ENCODE peak calls at places on chromosome 4, in nine cellular contexts. M, A, D, H, S, K, W, E and U are unnamed samples.
A peak's percentile ranks its signal among the peaks of the same experiment; 100 is the strongest.

GRCh38 chr4:22692736-22693135 is at the start of gene GBA3:
- DNase-seq in A (no peak), H (no peak), M (no peak), S (no peak), W (no peak), D (no peak), K (no peak), E (no peak), U (no peak)

GRCh38 chr4:109910261-109910660 is 2.4 kb upstream of the EGF start:
- DNase-seq in A (no peak), M (no peak), W (no peak), D (no peak), S (no peak), K (no peak), E (no peak), H (no peak), U (no peak)

GRCh38 chr4:137343221-137343620 is 189.1 kb downstream of the PCDH18 start:
- DNase-seq in D (peak; percentile 39), H (no peak), A (no peak), K (no peak), S (no peak), W (peak; percentile 33), E (no peak), M (no peak), U (peak; percentile 17)

GRCh38 chr4:130563891-130564418 is 1468.0 kb downstream of the C4orf33 start:
- DNase-seq in M (no peak), E (no peak), H (no peak), D (no peak), K (no peak), S (no peak), A (no peak), W (no peak), U (no peak)

GRCh38 chr4:48093949-48094550 is 40.0 kb downstream of the TXK start:
- DNase-seq in E (no peak), K (no peak), D (peak; percentile 63), A (no peak), M (no peak), S (no peak), H (no peak), W (peak; percentile 44), U (peak; percentile 80)

GRCh38 chr4:124931050-124931449 is 218.5 kb upstream of the ANKRD50 start:
- DNase-seq in W (peak; percentile 86), M (no peak), H (peak; percentile 51), K (no peak), D (peak; percentile 59), E (no peak), S (peak; percentile 29), A (no peak), U (peak; percentile 48)

GRCh38 chr4:139628184-139629012 is 37.2 kb upstream of the MGST2 start:
- DNase-seq in E (no peak), W (no peak), M (no peak), H (no peak), S (no peak), D (no peak), K (no peak), A (no peak), U (no peak)

GRCh38 chr4:86759298-86759697 is 89.9 kb downstream of the SLC10A6 start:
- DNase-seq in E (no peak), H (no peak), D (no peak), A (no peak), W (no peak), M (no peak), S (no peak), K (no peak), U (no peak)

GRCh38 chr4:87120411-87121162 is 99.8 kb downstream of the KLHL8 start:
- DNase-seq in W (peak; percentile 86), S (no peak), D (no peak), M (no peak), K (no peak), A (no peak), H (no peak), E (peak; percentile 26), U (no peak)

GRCh38 chr4:25861951-25862410 is 807 bp downstream of the SEL1L3 start:
- DNase-seq in K (no peak), E (no peak), M (no peak), S (no peak), H (no peak), D (peak; percentile 64), W (peak; percentile 43), A (peak; percentile 48), U (no peak)

GRCh38 chr4:183544109-183544508 is 39.3 kb downstream of the ING2 start:
- DNase-seq in S (no peak), M (no peak), W (peak; percentile 7), A (no peak), E (no peak), H (no peak), K (no peak), D (no peak), U (no peak)

GRCh38 chr4:40000711-40001110 is 23.0 kb upstream of the PDS5A start:
- DNase-seq in W (no peak), H (no peak), E (no peak), K (no peak), A (no peak), M (no peak), S (no peak), D (no peak), U (no peak)

GRCh38 chr4:7970031-7970946 is 30.6 kb upstream of the AFAP1 start:
- DNase-seq in D (peak; percentile 60), M (no peak), K (no peak), S (no peak), A (no peak), W (peak; percentile 82), H (no peak), E (no peak), U (peak; percentile 78)

GRCh38 chr4:104989363-104989762 is 157.3 kb upstream of the TET2 start:
- DNase-seq in H (no peak), A (no peak), K (no peak), S (no peak), M (no peak), W (peak; percentile 4), E (no peak), D (no peak), U (peak; percentile 62)

GRCh38 chr4:99324978-99325377 is 3.8 kb upstream of the ADH1B start:
- DNase-seq in W (peak; percentile 95), S (peak; percentile 91), K (no peak), A (peak; percentile 83), E (peak; percentile 10), D (peak; percentile 89), H (peak; percentile 82), M (no peak), U (no peak)